ENCODE peak calls at places on chromosomes 2 and 18, in five cellular contexts. Q, K, E, C and R are unnamed samples.
A peak's percentile ranks its signal among the peaks of the same experiment; 100 is the strongest.

GRCh38 chr2:115129502-115129901 is 687.1 kb downstream of the DPP10 start:
- DNase-seq in E (no peak), Q (no peak), K (no peak), C (no peak), R (no peak)

GRCh38 chr2:174748948-174749347 is 15.3 kb downstream of the CHRNA1 start:
- DNase-seq in C (no peak), E (peak; percentile 66), K (peak; percentile 85), Q (peak; percentile 54), R (peak; percentile 67)

GRCh38 chr2:207734264-207734635 is 22.8 kb downstream of the CCNYL1 start:
- DNase-seq in C (no peak), E (peak; percentile 54), Q (peak; percentile 75), K (no peak), R (peak; percentile 46)

GRCh38 chr18:62438402-62438801 is 84.4 kb upstream of the ZCCHC2 start:
- DNase-seq in Q (no peak), E (no peak), C (no peak), K (no peak), R (no peak)

GRCh38 chr2:71831208-71831577 is 316.5 kb downstream of the CYP26B1 start:
- DNase-seq in K (no peak), Q (peak; percentile 56), E (peak; percentile 27), C (no peak), R (no peak)

GRCh38 chr18:72091369-72091768 is 452.8 kb downstream of the CBLN2 start:
- DNase-seq in Q (no peak), C (no peak), K (no peak), E (no peak), R (no peak)

GRCh38 chr2:74576830-74577229 is 22.3 kb downstream of the DOK1 start:
- DNase-seq in K (no peak), E (no peak), Q (no peak), C (no peak), R (peak; percentile 93)

GRCh38 chr2:1964659-1965058 is 220.3 kb upstream of the PXDN start:
- DNase-seq in C (no peak), E (no peak), Q (no peak), K (no peak), R (no peak)

GRCh38 chr18:13813271-13813849 is 10.6 kb upstream of the MC5R start:
- DNase-seq in C (no peak), E (peak; percentile 74), Q (peak; percentile 41), K (peak; percentile 72), R (peak; percentile 65)

GRCh38 chr2:165563468-165564225 is 94.1 kb downstream of the CSRNP3 start:
- DNase-seq in C (no peak), Q (peak; percentile 12), E (no peak), K (no peak), R (peak; percentile 25)

GRCh38 chr18:26089247-26090129 is 925 bp downstream of the SS18 start:
- DNase-seq in Q (peak; percentile 35), C (no peak), E (peak; percentile 54), K (peak; percentile 29), R (peak; percentile 34)

GRCh38 chr2:235021752-235022151 is 69.9 kb downstream of the SH3BP4 start:
- DNase-seq in C (no peak), Q (peak; percentile 59), E (peak; percentile 57), K (no peak), R (no peak)

GRCh38 chr2:104528101-104528500 is 325.8 kb upstream of the POU3F3 start:
- DNase-seq in K (no peak), C (no peak), E (no peak), Q (no peak), R (no peak)
- TF ChIP-seq MYC in K (no peak), C (no peak), E (no peak), Q (no peak), R (no peak)

DNA sequence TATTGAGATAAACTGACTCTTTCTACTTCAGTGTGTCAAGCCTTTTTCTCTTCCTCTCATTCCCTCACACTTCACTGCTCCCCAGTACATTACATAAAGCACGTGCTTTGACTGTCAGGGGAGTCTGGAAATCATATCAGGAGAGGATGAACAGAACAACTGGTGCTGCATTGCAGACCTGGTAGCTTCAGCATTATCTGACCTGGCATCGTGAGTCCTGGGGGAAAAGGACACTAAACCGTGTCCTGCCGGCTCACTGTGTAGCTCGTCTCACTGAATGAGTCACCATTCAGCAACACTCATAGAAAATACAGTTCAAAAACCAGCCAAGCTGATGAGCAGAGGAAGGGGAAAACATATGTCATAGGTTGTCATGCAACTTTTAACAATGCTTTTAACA is 108.5 kb upstream of the UNC80 start:
- DNase-seq in K (no peak), C (no peak), E (peak; percentile 47), Q (no peak), R (peak; percentile 7)
- TF ChIP-seq MYC in K (no peak), C (no peak), E (no peak), Q (no peak), R (no peak)

DNA sequence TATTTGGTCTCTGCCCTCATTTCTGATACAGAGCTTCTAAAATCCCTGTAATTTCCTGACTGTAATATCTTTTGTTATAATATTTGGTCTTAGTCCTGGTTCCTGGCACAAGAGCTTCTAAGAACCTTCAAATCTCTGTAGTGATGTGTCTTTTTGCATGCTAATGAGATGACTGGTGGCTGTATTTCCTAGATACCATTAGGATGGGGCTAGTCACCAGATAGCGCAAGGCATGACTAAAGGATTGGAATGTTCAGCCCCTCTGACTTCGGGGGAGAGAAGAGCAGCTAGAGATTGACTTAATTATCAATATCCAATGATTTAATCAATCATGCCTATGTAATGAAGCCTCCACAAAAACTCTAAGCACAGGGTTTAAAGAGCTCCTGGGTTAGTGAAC is 620.8 kb upstream of the ACVR2A start:
- DNase-seq in E (no peak), Q (no peak), C (no peak), K (no peak), R (no peak)
- TF ChIP-seq MYC in E (no peak), Q (no peak), C (no peak), K (no peak), R (no peak)

GRCh38 chr2:183260527-183260926 is 136.3 kb downstream of the NUP35 start:
- DNase-seq in K (no peak), C (no peak), E (no peak), Q (no peak), R (no peak)
- TF ChIP-seq MYC in K (no peak), C (no peak), E (no peak), Q (no peak), R (no peak)

GRCh38 chr2:16406497-16406896 is 259.1 kb downstream of the CYRIA start:
- DNase-seq in K (no peak), C (no peak), E (no peak), Q (no peak), R (no peak)
- TF ChIP-seq MYC in K (no peak), C (no peak), E (no peak), Q (no peak), R (no peak)

GRCh38 chr2:23221236-23221635 is 163.7 kb upstream of the KLHL29 start:
- DNase-seq in C (no peak), K (no peak), Q (no peak), E (no peak), R (no peak)

GRCh38 chr2:23220687-23221086 is 164.3 kb upstream of the KLHL29 start:
- DNase-seq in E (no peak), Q (no peak), C (no peak), K (no peak), R (no peak)

GRCh38 chr2:23221901-23222300 is 163.1 kb upstream of the KLHL29 start:
- DNase-seq in Q (no peak), C (no peak), E (no peak), K (no peak), R (no peak)
- TF ChIP-seq MYC in Q (no peak), C (no peak), E (no peak), K (no peak), R (no peak)

DNA sequence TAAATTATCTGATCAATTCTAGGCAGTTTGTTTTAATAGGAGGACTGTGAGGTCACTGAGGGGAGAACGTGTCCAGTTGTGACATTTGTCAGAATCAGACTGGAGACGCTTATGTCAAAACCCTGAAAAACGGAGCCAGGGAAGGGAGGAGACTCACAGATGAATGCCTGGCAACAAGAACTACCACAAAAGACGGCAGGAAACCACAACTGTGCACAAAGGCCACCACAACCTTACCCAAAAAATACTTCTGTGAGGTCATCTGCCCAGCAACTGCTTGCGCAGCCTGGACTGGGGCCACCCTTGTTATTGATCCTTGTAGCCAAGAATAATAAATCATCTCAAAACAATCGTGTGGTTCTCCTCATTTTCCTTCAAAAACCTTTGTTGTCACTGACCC is 173.0 kb upstream of the ALKAL2 start:
- DNase-seq in C (no peak), Q (no peak), E (no peak), K (no peak), R (peak; percentile 84)
- TF ChIP-seq MYC in C (no peak), Q (no peak), E (no peak), K (no peak), R (no peak)

DNA sequence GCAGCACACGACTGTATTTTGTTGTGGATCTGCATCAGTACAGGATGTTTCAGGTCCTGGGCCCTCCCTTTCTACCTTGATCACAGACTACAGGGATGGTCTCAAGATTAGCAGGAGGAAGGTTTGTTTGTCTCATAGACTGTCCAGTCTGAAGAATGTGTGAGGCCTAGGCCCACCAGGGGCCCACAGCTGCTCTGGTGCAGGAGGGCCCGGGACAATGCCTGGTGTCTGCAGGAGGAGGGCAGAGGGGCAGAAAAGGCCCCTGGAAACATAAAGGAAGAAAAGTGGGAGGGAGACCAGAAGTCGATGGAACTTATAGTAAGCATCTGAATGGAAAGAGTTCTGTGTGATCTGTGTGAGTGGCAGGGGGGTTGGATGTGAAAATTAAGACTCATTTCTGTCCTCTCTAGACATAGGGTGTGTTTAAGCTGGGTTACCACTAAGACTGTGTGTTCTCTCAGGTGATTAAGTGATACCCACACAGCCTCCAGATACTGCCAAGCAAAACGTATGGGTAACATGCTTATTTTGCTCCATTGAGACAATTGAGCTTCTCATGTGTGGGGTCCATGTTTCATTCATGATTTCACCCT is 33.4 kb upstream of the LPIN2 start:
- DNase-seq in K (no peak), E (no peak), C (no peak), Q (no peak), R (no peak)
- TF ChIP-seq MYC in K (no peak), E (no peak), C (no peak), Q (no peak), R (no peak)

GRCh38 chr2:178679891-178680290 is 127.3 kb downstream of the TTN start:
- DNase-seq in K (no peak), C (no peak), Q (no peak), E (no peak), R (no peak)

GRCh38 chr2:178681081-178681480 is 126.1 kb downstream of the TTN start:
- DNase-seq in K (no peak), Q (no peak), E (no peak), C (no peak), R (no peak)

GRCh38 chr2:178676046-178676445 is 131.2 kb downstream of the TTN start:
- DNase-seq in C (no peak), Q (no peak), K (no peak), E (no peak), R (no peak)

GRCh38 chr2:178674122-178674521 is 133.1 kb downstream of the TTN start:
- DNase-seq in K (no peak), E (no peak), C (no peak), Q (peak; percentile 12), R (peak; percentile 6)

GRCh38 chr2:178677599-178677998 is 129.6 kb downstream of the TTN start:
- DNase-seq in K (no peak), C (no peak), E (no peak), Q (no peak), R (no peak)
- TF ChIP-seq MYC in K (no peak), C (no peak), E (no peak), Q (no peak), R (no peak)

DNA sequence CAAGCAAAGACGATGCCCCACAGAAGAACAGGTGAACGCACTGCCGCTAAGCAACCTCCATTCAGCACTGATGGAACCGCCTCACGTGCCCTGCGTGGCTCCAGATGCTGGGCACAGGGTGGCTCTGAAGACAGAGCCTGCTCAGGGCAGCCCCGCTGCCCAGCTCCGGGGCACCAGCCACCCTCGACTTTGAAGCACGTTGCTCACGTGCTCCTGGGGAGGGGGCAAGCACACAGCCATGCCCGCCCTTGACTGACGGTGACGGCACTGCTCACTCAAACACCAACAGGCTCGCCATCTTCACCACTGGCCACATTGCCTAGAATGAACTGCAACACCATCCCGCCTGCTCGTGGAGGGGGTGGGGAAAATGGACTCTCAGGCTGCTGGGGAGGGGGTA is 251.3 kb downstream of the HDAC4 start:
- DNase-seq in Q (no peak), E (no peak), K (no peak), C (no peak), R (no peak)
- TF ChIP-seq MYC in Q (no peak), E (no peak), K (no peak), C (no peak), R (no peak)